ENCODE peak calls at places on chromosomes 11 and 22, in five cellular contexts. S is osteocyte, Q is sigmoid colon, Z is Ammon's horn, C is MM.1S. F is an unnamed sample.

GRCh38 chr22:35604671-35605457 is 12.3 kb downstream of the MB start:
- DNase-seq in Q (no peak), Z (no peak), S (no peak), C (no peak), F (no peak)

GRCh38 chr11:72598901-72599300 is 75.3 kb downstream of the PDE2A start:
- DNase-seq in S (no peak), Z (peak; percentile 67), Q (peak; percentile 81), C (no peak), F (peak; percentile 71)

GRCh38 chr11:106160494-106160893 is 83.0 kb downstream of the AASDHPPT start:
- DNase-seq in C (peak; percentile 12), Q (no peak), Z (no peak), S (no peak), F (no peak)

GRCh38 chr11:64744544-64745218 is 739 bp upstream of the RASGRP2 start:
- DNase-seq in Z (no peak), S (no peak), C (no peak), Q (no peak), F (no peak)

GRCh38 chr11:130992788-130993187 is 76.5 kb upstream of the SNX19 start:
- DNase-seq in C (no peak), Z (no peak), Q (no peak), S (no peak), F (no peak)

GRCh38 chr22:23591203-23591791 is 11.2 kb upstream of the IGLL1 start:
- DNase-seq in Z (peak; percentile 75), Q (peak; percentile 72), S (no peak), C (peak; percentile 51), F (no peak)

GRCh38 chr11:5600374-5600851 is 4.0 kb downstream of the TRIM6 start:
- DNase-seq in Z (peak; percentile 55), Q (peak; percentile 87), S (peak; percentile 84), C (peak; percentile 67), F (peak; percentile 79)

GRCh38 chr11:124481365-124482323 is 36.1 kb upstream of the OR8B8 start:
- DNase-seq in S (no peak), Z (peak; percentile 29), Q (no peak), C (peak; percentile 54), F (no peak)

GRCh38 chr22:35995772-35996171 is 32.9 kb downstream of the RBFOX2 start:
- DNase-seq in S (peak; percentile 88), C (no peak), Q (peak; percentile 95), Z (no peak), F (peak; percentile 86)

GRCh38 chr11:46920709-46921108 is 2.4 kb upstream of the LRP4 start:
- DNase-seq in S (no peak), Z (peak; percentile 41), C (no peak), Q (peak; percentile 89), F (peak; percentile 88)

GRCh38 chr11:102330226-102330625 is 12.9 kb downstream of the BIRC3 start:
- DNase-seq in C (no peak), S (no peak), Q (no peak), Z (no peak), F (no peak)

GRCh38 chr11:108871152-108871551 is 206.3 kb downstream of the DDX10 start:
- DNase-seq in C (peak; percentile 13), S (no peak), Q (no peak), Z (peak; percentile 24), F (no peak)

GRCh38 chr11:111387318-111387863 is 8.3 kb upstream of the POU2AF1 start:
- DNase-seq in Q (peak; percentile 79), Z (peak; percentile 40), C (no peak), S (no peak), F (no peak)

GRCh38 chr11:88357323-88358039 is 19.9 kb upstream of the CTSC start:
- DNase-seq in C (no peak), Q (no peak), Z (no peak), S (no peak), F (no peak)

F was measured in right atrium auricular region.